ENCODE peak calls at places on chromosomes 3 and 15, in five cellular contexts. B, W, J, V and G are unnamed samples.

GRCh38 chr15:38130739-38131498 is 121.7 kb upstream of the SPRED1 start:
- DNase-seq in J (peak), B (peak), W (peak), V (peak), G (peak)

GRCh38 chr3:138960417-138960852 is 13.4 kb downstream of the FOXL2NB start:
- DNase-seq in W (no peak), B (no peak), J (no peak), V (no peak), G (no peak)

GRCh38 chr15:89018235-89018634 is 70.0 kb upstream of the ABHD2 start:
- DNase-seq in B (no peak), J (peak), V (no peak), W (no peak), G (no peak)

GRCh38 chr15:82643992-82644391 is 3.2 kb downstream of the CPEB1 start:
- DNase-seq in W (peak), B (no peak), V (no peak), J (peak), G (no peak)

GRCh38 chr3:187208159-187208558 is 10.9 kb downstream of the RTP1 start:
- DNase-seq in J (peak), V (peak), W (no peak), B (peak), G (peak)

GRCh38 chr3:131421301-131421700 is 39.7 kb downstream of the NUDT16 start:
- DNase-seq in B (no peak), W (no peak), V (no peak), J (no peak), G (no peak)

GRCh38 chr3:41318520-41318919 is 119.2 kb downstream of the CTNNB1 start:
- DNase-seq in W (peak), B (no peak), J (no peak), V (peak), G (peak)

GRCh38 chr15:68427366-68427765 is 4.6 kb downstream of the ITGA11 start:
- DNase-seq in V (no peak), W (no peak), J (no peak), B (no peak), G (no peak)

GRCh38 chr3:24773798-24774197 is 279.1 kb upstream of the THRB start:
- DNase-seq in W (peak), B (no peak), J (peak), V (peak), G (peak)

GRCh38 chr15:62853114-62853832 is 189.3 kb upstream of the TPM1 start:
- DNase-seq in J (no peak), V (peak), B (peak), W (no peak), G (peak)

GRCh38 chr3:14358426-14359211 is 43.8 kb upstream of the SLC6A6 start:
- DNase-seq in V (peak), W (peak), B (peak), J (peak), G (peak)

GRCh38 chr3:141375381-141376301 is 7.3 kb downstream of the ZBTB38 start:
- DNase-seq in J (no peak), W (no peak), V (no peak), B (no peak), G (no peak)

GRCh38 chr3:133568294-133569014 is 5.0 kb upstream of the CDV3 start:
- DNase-seq in V (peak), B (no peak), W (no peak), J (peak), G (peak)
- H3K4me3 ChIP-seq in V (no peak), B (no peak), W (no peak), J (no peak), G (no peak)

DNA sequence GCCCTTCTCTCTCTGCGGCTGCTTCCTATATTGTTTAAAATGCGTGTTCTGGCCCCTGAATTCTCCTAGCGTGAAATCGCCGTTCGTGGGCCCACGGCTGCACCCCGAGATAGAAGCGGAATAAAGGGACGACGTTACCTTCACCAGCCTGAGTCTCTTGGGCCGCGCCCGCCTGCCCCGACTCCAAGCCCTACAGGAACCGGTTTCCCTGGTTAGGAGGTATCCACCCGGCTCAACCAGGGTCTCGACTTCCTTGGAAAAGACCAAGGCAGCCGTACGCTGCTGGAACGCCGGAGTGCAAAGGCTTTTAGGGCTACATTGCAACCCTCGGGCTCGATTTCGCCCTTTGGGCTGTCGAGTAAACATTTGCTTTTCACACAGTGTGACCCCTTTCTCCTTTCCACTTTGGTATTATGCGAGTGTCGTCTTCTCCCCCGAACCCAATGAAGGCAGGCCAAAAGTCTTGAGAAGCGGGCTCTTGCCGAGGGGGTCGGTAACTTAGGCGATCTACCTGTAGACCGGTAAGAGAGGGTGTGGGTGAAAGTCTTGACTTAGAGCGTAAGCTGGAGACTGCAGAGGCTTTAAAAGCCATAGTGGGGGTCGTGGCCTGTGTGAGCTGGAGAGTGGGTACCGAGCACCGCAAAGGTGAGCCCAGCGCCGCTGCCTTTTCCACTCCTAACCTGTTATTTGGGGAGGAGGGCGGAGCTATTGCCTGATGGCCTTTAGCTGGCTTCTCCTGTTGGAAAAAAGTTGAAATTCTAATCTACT is 2.0 kb downstream of the TRIM71 start:
- DNase-seq in W (peak), B (no peak), J (no peak), V (no peak), G (no peak)
- H3K4me3 ChIP-seq in W (peak), B (no peak), J (no peak), V (no peak), G (no peak)

GRCh38 chr15:76337739-76338554 is 1.4 kb downstream of the ISL2 start:
- DNase-seq in V (no peak), W (peak), J (no peak), B (no peak), G (no peak)

GRCh38 chr15:76335129-76335850 is 1.3 kb upstream of the ISL2 start:
- DNase-seq in B (no peak), V (no peak), J (no peak), W (peak), G (no peak)

GRCh38 chr15:76337047-76337738 is 620 bp downstream of the ISL2 start:
- DNase-seq in V (peak), J (no peak), W (peak), B (no peak), G (peak)

GRCh38 chr15:76335851-76336253 is 721 bp upstream of the ISL2 start:
- DNase-seq in J (no peak), V (no peak), B (no peak), W (peak), G (no peak)

GRCh38 chr15:76336254-76337046 is at the start of gene ISL2:
- DNase-seq in W (peak), V (peak), J (peak), B (no peak), G (peak)
- H3K4me3 ChIP-seq in W (peak), V (peak), J (peak), B (peak), G (no peak)

GRCh38 chr15:71060983-71061382 is 54.3 kb upstream of the THSD4 start:
- DNase-seq in B (no peak), J (peak), V (no peak), W (no peak), G (no peak)
- H3K4me3 ChIP-seq in B (no peak), J (no peak), V (no peak), W (no peak), G (no peak)

DNA sequence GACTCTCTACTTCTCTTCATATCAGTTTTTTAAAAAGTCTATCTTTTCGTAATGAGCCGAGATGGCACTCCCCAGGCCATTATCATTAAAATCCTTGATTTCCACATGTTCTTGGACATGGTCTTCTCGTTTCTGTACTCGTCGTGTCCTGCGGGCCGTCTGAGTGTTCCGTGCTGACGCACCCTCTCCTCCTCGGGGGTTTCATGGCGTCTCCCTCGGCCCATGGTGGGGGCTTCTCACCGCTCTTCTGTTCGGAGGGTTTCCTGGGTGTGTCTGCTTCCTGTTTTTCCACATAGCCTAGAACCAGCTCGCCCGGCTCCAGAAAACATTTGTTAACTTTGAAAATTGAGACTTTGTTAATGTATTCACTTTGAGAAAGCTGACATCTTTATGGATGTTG is 92.7 kb downstream of the VGLL4 start:
- DNase-seq in B (no peak), W (no peak), V (no peak), J (no peak), G (no peak)
- H3K4me3 ChIP-seq in B (no peak), W (no peak), V (no peak), J (no peak), G (no peak)

GRCh38 chr15:101168463-101168824 is 83.4 kb downstream of the CHSY1 start:
- DNase-seq in V (no peak), J (peak), B (no peak), W (no peak), G (no peak)
- H3K4me3 ChIP-seq in V (no peak), J (no peak), B (no peak), W (no peak), G (no peak)

DNA sequence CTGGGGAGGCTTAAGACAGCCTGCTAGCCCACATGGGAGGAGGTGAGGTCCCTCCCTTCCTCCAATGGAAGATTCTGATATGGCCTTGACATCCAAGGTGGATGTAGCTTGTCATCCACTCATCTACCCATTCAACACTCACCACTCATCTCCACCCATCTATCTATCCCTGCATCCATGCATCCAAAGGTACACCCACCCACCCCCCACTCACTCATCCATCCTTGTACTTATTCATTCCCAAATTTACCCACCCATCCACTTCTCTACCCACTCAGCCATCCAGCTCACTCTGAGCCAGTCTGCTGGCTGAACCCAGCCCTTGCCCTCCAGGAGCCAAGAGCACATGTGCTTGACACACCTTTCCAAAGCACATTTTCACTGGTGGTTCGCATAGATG is 189.7 kb downstream of the TLE3 start:
- DNase-seq in W (no peak), V (no peak), J (no peak), B (no peak), G (no peak)
- H3K4me3 ChIP-seq in W (no peak), V (no peak), J (no peak), B (no peak), G (no peak)